ENCODE peak calls at places on chromosome 10, in five cellular contexts. N, V, Y, G and S are unnamed samples.

GRCh38 chr10:43057831-43058340 is 19.0 kb upstream of the RET start:
- DNase-seq in Y (no peak), G (no peak), N (no peak), V (no peak), S (no peak)

GRCh38 chr10:56646301-56646700 is 285.2 kb upstream of the ZWINT start:
- DNase-seq in Y (no peak), V (no peak), G (no peak), N (no peak), S (no peak)

GRCh38 chr10:36358736-36359135 is 716.6 kb upstream of the FZD8 start:
- DNase-seq in G (no peak), V (no peak), Y (no peak), N (no peak), S (no peak)

GRCh38 chr10:89458760-89459159 is 44.4 kb downstream of the IFIT5 start:
- DNase-seq in N (no peak), G (no peak), Y (no peak), V (no peak), S (no peak)

GRCh38 chr10:123200510-123200909 is 46.3 kb downstream of the BUB3 start:
- DNase-seq in G (no peak), V (no peak), Y (no peak), N (no peak), S (no peak)

GRCh38 chr10:58512470-58513188 is at the start of gene BICC1:
- DNase-seq in N (peak), Y (no peak), G (no peak), V (no peak), S (no peak)

GRCh38 chr10:71746344-71747037 is 26.8 kb downstream of the VSIR start:
- DNase-seq in V (peak), Y (no peak), G (peak), N (peak), S (peak)

GRCh38 chr10:124293641-124294449 is 124.9 kb downstream of the OAT start:
- DNase-seq in Y (no peak), N (peak), V (no peak), G (no peak), S (no peak)

GRCh38 chr10:75187961-75188426 is 22.6 kb upstream of the VDAC2 start:
- DNase-seq in V (peak), G (peak), N (peak), Y (peak), S (no peak)

GRCh38 chr10:114310346-114310745 is 71.3 kb downstream of the VWA2 start:
- DNase-seq in V (no peak), N (peak), Y (no peak), G (no peak), S (no peak)

GRCh38 chr10:99779335-99779734 is 3.1 kb upstream of the ABCC2 start:
- DNase-seq in N (no peak), G (peak), Y (no peak), V (no peak), S (peak)

GRCh38 chr10:10796061-10796773 is 221.5 kb upstream of the CELF2 start:
- DNase-seq in N (no peak), G (no peak), V (no peak), Y (no peak), S (no peak)

GRCh38 chr10:92153-92552 is 43.1 kb upstream of the TUBB8 start:
- DNase-seq in V (no peak), G (no peak), Y (no peak), N (no peak), S (no peak)

GRCh38 chr10:92846-93245 is 42.4 kb upstream of the ZMYND11 start:
- DNase-seq in G (no peak), N (no peak), Y (no peak), V (no peak), S (no peak)

GRCh38 chr10:95356-96115 is 39.7 kb upstream of the ZMYND11 start:
- DNase-seq in N (no peak), Y (no peak), V (no peak), G (no peak), S (no peak)

GRCh38 chr10:96466-96865 is 38.8 kb upstream of the ZMYND11 start:
- DNase-seq in G (no peak), N (no peak), V (no peak), Y (no peak), S (no peak)

GRCh38 chr10:94613-95012 is 40.6 kb upstream of the ZMYND11 start:
- DNase-seq in V (no peak), N (no peak), Y (no peak), G (no peak), S (no peak)
- TF ChIP-seq GABPA in V (no peak), N (no peak), Y (no peak), G (no peak), S (no peak)

GRCh38 chr10:119211176-119211575 is 3.8 kb downstream of the GRK5 start:
- DNase-seq in G (no peak), N (no peak), Y (no peak), V (no peak), S (no peak)
- H3K4me3 ChIP-seq in G (no peak), N (peak), Y (peak), V (no peak), S (no peak)

GRCh38 chr10:62053860-62054259 is 152.4 kb downstream of the ARID5B start:
- DNase-seq in Y (no peak), N (no peak), V (no peak), G (no peak), S (no peak)
- TF ChIP-seq REST in Y (no peak), N (no peak), V (no peak), G (no peak), S (no peak)

DNA sequence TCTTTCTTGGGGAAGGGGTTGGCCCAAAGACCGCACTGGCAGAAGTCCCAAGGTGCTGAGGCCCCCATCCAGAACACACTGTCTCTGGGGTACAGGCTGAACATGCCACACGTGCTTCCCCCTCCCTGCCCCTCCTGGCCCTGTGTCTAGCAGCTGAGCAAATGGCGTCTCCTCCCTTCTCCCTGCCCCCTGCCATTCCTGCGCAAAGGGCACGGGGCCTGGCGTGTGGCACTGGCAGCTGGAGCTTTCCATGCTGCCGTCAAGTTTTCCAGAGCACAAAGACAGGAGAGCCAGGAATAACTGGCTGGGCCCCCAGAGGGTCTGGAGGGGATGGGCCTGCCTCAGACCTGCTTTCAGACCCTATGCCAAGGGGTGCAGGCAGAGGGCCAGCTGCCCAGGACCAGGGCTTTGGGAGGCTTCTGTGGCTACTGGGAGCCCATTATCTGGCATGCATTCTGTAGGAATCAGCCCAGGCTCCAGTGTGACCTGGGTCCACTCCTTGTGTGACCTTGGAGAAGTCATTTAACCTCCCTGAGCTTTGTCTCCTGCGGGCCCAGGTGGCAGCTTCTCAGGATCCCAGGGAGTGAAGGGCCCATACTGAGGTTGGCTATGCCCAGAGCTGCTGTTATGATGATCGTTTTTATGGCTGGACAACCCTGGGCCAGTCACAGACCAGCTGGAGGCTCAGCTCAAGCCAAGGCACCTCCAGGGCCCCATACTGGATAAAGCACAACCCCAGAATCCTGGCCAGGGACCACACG is 710 bp upstream of the LDB3 start:
- DNase-seq in Y (no peak), V (no peak), G (no peak), N (no peak), S (no peak)
- TF ChIP-seq GABPA in Y (no peak), V (no peak), G (no peak), N (no peak), S (no peak)

GRCh38 chr10:79435271-79436065 is 10.0 kb downstream of the ZCCHC24 start:
- DNase-seq in V (no peak), G (no peak), Y (no peak), N (no peak), S (no peak)
- H3K4me3 ChIP-seq in V (no peak), G (no peak), Y (no peak), N (no peak), S (no peak)

GRCh38 chr10:110061687-110062086 is 53.9 kb downstream of the ADD3 start:
- DNase-seq in N (no peak), V (no peak), G (no peak), Y (no peak), S (no peak)

GRCh38 chr10:110056822-110057221 is 49.0 kb downstream of the ADD3 start:
- DNase-seq in V (no peak), N (no peak), G (no peak), Y (no peak), S (no peak)

GRCh38 chr10:110057461-110057860 is 49.7 kb downstream of the ADD3 start:
- DNase-seq in N (no peak), Y (no peak), G (no peak), V (no peak), S (no peak)

GRCh38 chr10:110058215-110058614 is 50.4 kb downstream of the ADD3 start:
- DNase-seq in Y (no peak), G (no peak), N (no peak), V (no peak), S (no peak)

GRCh38 chr10:110059965-110060364 is 52.2 kb downstream of the ADD3 start:
- DNase-seq in G (no peak), V (no peak), N (no peak), Y (no peak), S (no peak)
- TF ChIP-seq REST in G (no peak), V (no peak), N (no peak), Y (no peak), S (no peak)

GRCh38 chr10:97713351-97713827 is at the start of gene MARVELD1:
- DNase-seq in Y (no peak), G (no peak), V (peak), N (peak), S (no peak)
- TF ChIP-seq GABPA in Y (no peak), G (no peak), V (no peak), N (no peak), S (no peak)